ENCODE peak calls at places on chromosomes 7 and 10, in nine cellular contexts. I is HFF-Myc; Z is GM12878; D is B cell; F is spleen; O is vagina; L is type B pancreatic cell; N is psoas muscle; V is CD4-positive, alpha-beta T cell. J is an unnamed sample.

GRCh38 chr10:86078639-86079035 is 288.0 kb downstream of the GRID1 start:
- DNase-seq in F (peak), N (no peak), Z (no peak), D (no peak), V (no peak), L (no peak), I (no peak), O (peak), J (no peak)

GRCh38 chr7:157483971-157484410 is 147.2 kb downstream of the DNAJB6 start:
- DNase-seq in V (no peak), N (no peak), I (no peak), F (peak), L (peak), Z (no peak), O (no peak), D (no peak), J (peak)

GRCh38 chr7:139727151-139727705 is 50.6 kb downstream of the HIPK2 start:
- DNase-seq in Z (no peak), F (no peak), D (no peak), O (no peak), L (no peak), V (no peak), I (no peak), N (no peak), J (no peak)

GRCh38 chr10:63206997-63207952 is 74.1 kb downstream of the NRBF2 start:
- DNase-seq in L (no peak), Z (peak), N (no peak), V (no peak), O (no peak), D (no peak), I (peak), F (no peak), J (no peak)

GRCh38 chr7:28329616-28330373 is 82.5 kb upstream of the CREB5 start:
- DNase-seq in D (no peak), I (peak), F (no peak), L (no peak), O (no peak), N (no peak), Z (no peak), V (peak), J (no peak)

GRCh38 chr7:27188666-27189559 is 3.9 kb upstream of the HOXA11 start:
- DNase-seq in V (peak), F (no peak), N (peak), O (no peak), Z (no peak), D (peak), L (no peak), I (no peak), J (peak)

GRCh38 chr7:7014827-7015610 is 167.3 kb upstream of the C1GALT1 start:
- DNase-seq in O (no peak), N (no peak), Z (no peak), L (no peak), F (no peak), D (no peak), I (no peak), V (no peak), J (no peak)

GRCh38 chr10:14588084-14588937 is 186.4 kb downstream of the FAM107B start:
- DNase-seq in Z (no peak), O (no peak), N (no peak), F (no peak), D (no peak), L (no peak), V (no peak), I (peak), J (no peak)

GRCh38 chr10:51366044-51366443 is 291.8 kb downstream of the PRKG1 start:
- DNase-seq in O (no peak), F (no peak), L (no peak), Z (no peak), N (no peak), D (no peak), I (no peak), V (no peak), J (no peak)
- TF ChIP-seq CTCF in O (no peak), F (no peak), L (no peak), Z (no peak), N (no peak), D (no peak), I (no peak), V (no peak), J (no peak)

GRCh38 chr7:32206987-32207386 is 136.8 kb upstream of the PDE1C start:
- DNase-seq in L (no peak), F (no peak), N (no peak), D (no peak), V (no peak), O (peak), I (no peak), Z (no peak), J (no peak)
- TF ChIP-seq CTCF in L (peak), F (no peak), N (no peak), D (no peak), V (no peak), O (no peak), I (peak), Z (no peak), J (no peak)

DNA sequence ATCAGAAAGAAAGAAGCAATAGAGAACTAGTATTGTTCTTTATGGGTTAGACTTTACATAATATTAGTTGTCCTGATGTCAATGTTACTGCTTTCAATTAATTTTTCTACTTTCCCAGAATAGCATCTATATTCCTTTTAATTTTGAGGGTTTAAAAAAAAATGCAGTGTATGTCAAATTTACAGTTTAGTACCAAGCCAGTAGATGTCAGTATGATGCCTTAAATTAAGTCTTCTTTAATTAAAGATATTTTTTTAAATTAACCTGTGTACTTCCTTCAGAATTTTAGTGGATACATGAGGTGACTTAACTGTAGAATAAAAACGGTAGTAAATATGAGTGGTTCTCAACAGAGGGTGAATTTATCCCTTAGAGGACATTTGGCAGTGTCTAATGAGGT is 35.2 kb upstream of the STOX1 start:
- DNase-seq in L (no peak), O (no peak), I (no peak), Z (no peak), V (no peak), D (no peak), F (no peak), N (no peak), J (no peak)
- TF ChIP-seq CTCF in L (peak), O (no peak), I (no peak), Z (no peak), V (no peak), D (no peak), F (no peak), N (peak), J (no peak)

GRCh38 chr10:51638737-51639136 is 60.7 kb downstream of the CSTF2T start:
- DNase-seq in D (no peak), L (no peak), V (no peak), N (no peak), F (no peak), Z (no peak), I (no peak), O (no peak), J (no peak)
- TF ChIP-seq CTCF in D (no peak), L (peak), V (no peak), N (peak), F (no peak), Z (no peak), I (no peak), O (no peak), J (peak)

DNA sequence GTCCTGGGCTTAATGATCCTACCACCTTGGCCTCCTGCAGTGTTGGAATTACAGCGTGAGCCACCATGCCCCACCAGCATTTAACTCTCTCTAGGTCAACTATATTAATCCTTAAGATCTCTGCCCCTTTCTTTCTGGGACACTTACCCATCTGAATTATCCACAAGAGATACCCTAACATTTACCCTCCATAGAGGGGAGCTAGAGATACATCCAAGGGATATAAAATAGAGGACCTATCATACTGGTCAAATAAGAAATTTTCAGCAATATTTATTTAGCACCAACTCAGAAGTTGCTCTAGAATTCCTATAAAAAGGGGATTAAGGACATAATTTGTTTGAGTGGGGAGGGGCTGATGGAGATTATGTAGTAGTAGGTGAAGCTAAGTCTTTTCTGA is 96.5 kb downstream of the OTUD1 start:
- DNase-seq in F (no peak), I (no peak), D (no peak), Z (no peak), O (no peak), N (no peak), V (no peak), L (no peak), J (no peak)
- TF ChIP-seq CTCF in F (no peak), I (no peak), D (no peak), Z (no peak), O (no peak), N (no peak), V (no peak), L (no peak), J (no peak)

GRCh38 chr10:119290301-119291036 is 83.1 kb downstream of the GRK5 start:
- DNase-seq in D (no peak), V (no peak), F (no peak), O (no peak), N (no peak), I (no peak), L (no peak), Z (no peak), J (no peak)
- TF ChIP-seq CTCF in D (no peak), V (no peak), F (no peak), O (no peak), N (no peak), I (no peak), L (no peak), Z (peak), J (no peak)

GRCh38 chr10:29512460-29512974 is 122.3 kb downstream of the SVIL start:
- DNase-seq in Z (no peak), V (no peak), I (no peak), L (no peak), N (no peak), D (no peak), F (no peak), O (no peak), J (no peak)

GRCh38 chr10:29522038-29522855 is 112.5 kb downstream of the SVIL start:
- DNase-seq in V (no peak), O (no peak), N (no peak), Z (no peak), L (no peak), F (no peak), D (no peak), I (no peak), J (no peak)

GRCh38 chr10:29514306-29514705 is 120.5 kb downstream of the SVIL start:
- DNase-seq in N (no peak), L (no peak), I (no peak), O (no peak), Z (no peak), D (no peak), F (no peak), V (no peak), J (no peak)

GRCh38 chr10:29519670-29520069 is 115.1 kb downstream of the SVIL start:
- DNase-seq in N (no peak), I (no peak), V (no peak), L (no peak), O (no peak), D (no peak), Z (no peak), F (no peak), J (no peak)

DNA sequence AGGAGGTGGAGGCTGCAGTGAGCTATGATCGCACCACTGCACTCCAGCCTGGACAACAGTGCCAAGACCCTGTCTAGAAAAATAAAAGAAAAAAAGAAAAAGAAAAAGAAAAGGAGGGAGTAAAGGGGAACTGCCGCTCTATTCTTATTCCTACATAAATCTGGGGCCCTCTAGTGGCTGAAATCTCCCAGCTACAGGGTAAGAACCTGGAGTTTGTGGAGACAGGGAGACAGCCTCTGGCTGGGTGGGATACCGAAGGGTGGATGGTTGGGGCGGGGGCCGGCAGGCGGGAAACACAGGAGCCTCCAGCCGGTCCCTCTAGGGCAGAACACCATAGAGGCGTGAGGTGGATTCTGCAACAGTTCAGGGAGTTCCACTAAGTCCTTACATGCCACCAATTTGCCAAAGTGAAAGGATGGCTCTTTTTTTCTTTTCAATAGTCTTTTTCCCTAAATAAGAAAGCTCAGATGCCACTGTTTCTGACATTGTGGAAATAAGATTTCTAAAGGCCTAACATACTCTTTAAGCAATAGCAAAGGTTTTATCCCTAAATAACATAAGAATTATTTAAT is 117.3 kb downstream of the SVIL start:
- DNase-seq in O (no peak), I (no peak), F (no peak), N (no peak), D (no peak), L (no peak), V (no peak), Z (no peak), J (no peak)
- TF ChIP-seq CTCF in O (no peak), I (peak), F (no peak), N (peak), D (no peak), L (peak), V (no peak), Z (peak), J (peak)

J was measured in mesothelial cell of epicardium.